ENCODE peak calls at places on chromosomes 3 and 15, in six cellular contexts. One of them, this sample, is unnamed.
A peak's percentile ranks its signal among the peaks of the same experiment; 100 is the strongest.

GRCh38 chr3:179606534-179607085 is 2.0 kb downstream of the NDUFB5 start:
- DNase-seq in NCI-H510A treated with DMSO at 0.1 percent for 48 hours: no peak
- DNase-seq in left ventricle myocardium superior: no peak
- DNase-seq in hippocampal formation: no peak
- DNase-seq in WTC11: no peak
- DNase-seq in non-pigmented ciliary epithelial cell: no peak
- DNase-seq in this sample: no peak

GRCh38 chr3:44439499-44440295 is 37.8 kb downstream of the ZNF445 start:
- DNase-seq in WTC11: no peak
- DNase-seq in non-pigmented ciliary epithelial cell: peak; percentile 56
- DNase-seq in left ventricle myocardium superior: peak; percentile 68
- DNase-seq in NCI-H510A treated with DMSO at 0.1 percent for 48 hours: no peak
- DNase-seq in hippocampal formation: peak; percentile 14
- DNase-seq in this sample: no peak

GRCh38 chr3:139670196-139670595 is 7.6 kb downstream of the NMNAT3 start:
- DNase-seq in hippocampal formation: no peak
- DNase-seq in left ventricle myocardium superior: no peak
- DNase-seq in non-pigmented ciliary epithelial cell: no peak
- DNase-seq in WTC11: no peak
- DNase-seq in NCI-H510A treated with DMSO at 0.1 percent for 48 hours: no peak
- DNase-seq in this sample: no peak

GRCh38 chr15:26739791-26740190 is 33.1 kb downstream of the GABRB3 start:
- DNase-seq in non-pigmented ciliary epithelial cell: no peak
- DNase-seq in WTC11: no peak
- DNase-seq in left ventricle myocardium superior: no peak
- DNase-seq in NCI-H510A treated with DMSO at 0.1 percent for 48 hours: peak; percentile 8
- DNase-seq in hippocampal formation: no peak
- DNase-seq in this sample: no peak

GRCh38 chr3:50657407-50657806 is 17.3 kb upstream of the DOCK3 start:
- DNase-seq in non-pigmented ciliary epithelial cell: no peak
- DNase-seq in NCI-H510A treated with DMSO at 0.1 percent for 48 hours: no peak
- DNase-seq in hippocampal formation: no peak
- DNase-seq in WTC11: no peak
- DNase-seq in left ventricle myocardium superior: no peak
- DNase-seq in this sample: no peak

GRCh38 chr3:141049681-141050080 is 1.5 kb upstream of the SPSB4 start:
- DNase-seq in left ventricle myocardium superior: no peak
- DNase-seq in WTC11: peak; percentile 46
- DNase-seq in non-pigmented ciliary epithelial cell: no peak
- DNase-seq in NCI-H510A treated with DMSO at 0.1 percent for 48 hours: no peak
- DNase-seq in hippocampal formation: no peak
- DNase-seq in this sample: no peak

GRCh38 chr3:169255506-169255905 is 408.0 kb downstream of the MECOM start:
- DNase-seq in left ventricle myocardium superior: no peak
- DNase-seq in WTC11: no peak
- DNase-seq in NCI-H510A treated with DMSO at 0.1 percent for 48 hours: no peak
- DNase-seq in non-pigmented ciliary epithelial cell: no peak
- DNase-seq in hippocampal formation: no peak
- DNase-seq in this sample: no peak

GRCh38 chr3:112394008-112394616 is 61.2 kb downstream of the CD200 start:
- DNase-seq in non-pigmented ciliary epithelial cell: no peak
- DNase-seq in WTC11: no peak
- DNase-seq in hippocampal formation: no peak
- DNase-seq in left ventricle myocardium superior: no peak
- DNase-seq in NCI-H510A treated with DMSO at 0.1 percent for 48 hours: no peak
- DNase-seq in this sample: no peak

GRCh38 chr15:31364301-31365031 is 37.8 kb downstream of the KLF13 start:
- DNase-seq in WTC11: no peak
- DNase-seq in hippocampal formation: no peak
- DNase-seq in non-pigmented ciliary epithelial cell: no peak
- DNase-seq in NCI-H510A treated with DMSO at 0.1 percent for 48 hours: no peak
- DNase-seq in left ventricle myocardium superior: peak; percentile 70
- DNase-seq in this sample: peak; percentile 16

GRCh38 chr15:62568702-62569101 is 403.6 kb upstream of the C2CD4B start:
- DNase-seq in left ventricle myocardium superior: no peak
- DNase-seq in WTC11: no peak
- DNase-seq in NCI-H510A treated with DMSO at 0.1 percent for 48 hours: no peak
- DNase-seq in hippocampal formation: no peak
- DNase-seq in non-pigmented ciliary epithelial cell: no peak
- DNase-seq in this sample: no peak